ENCODE peak calls at places on chromosomes 2 and 18, in ten cellular contexts. I is mucosa of gallbladder; G is adrenal gland; M is occipital lobe; A is stimulated activated CD8-positive, alpha-beta memory T cell treated with anti-CD3 and anti-CD28 coated beads, Interleukin-7, amount 100 ng/mL, for 24 hours; R is heart left ventricle; C is ELR; D is substantia nigra; J is ACHN; F is activated naive CD4-positive, alpha-beta T cell. E is an unnamed sample.
A peak's percentile ranks its signal among the peaks of the same experiment; 100 is the strongest.

GRCh38 chr2:42903821-42904575 is 111.6 kb upstream of the HAAO start:
- DNase-seq in G (no peak), F (no peak), R (no peak), J (no peak), A (no peak), M (no peak), I (no peak), C (no peak), D (no peak), E (no peak)

GRCh38 chr2:217752714-217753459 is 249.9 kb downstream of the TNS1 start:
- DNase-seq in G (no peak), J (no peak), C (no peak), A (no peak), M (no peak), R (no peak), D (no peak), I (no peak), F (no peak), E (no peak)

GRCh38 chr2:43018179-43019024 is 208.0 kb downstream of the ZFP36L2 start:
- DNase-seq in I (peak; percentile 90), C (no peak), A (no peak), R (peak; percentile 88), D (no peak), M (no peak), G (peak; percentile 85), F (no peak), J (no peak), E (peak; percentile 69)

GRCh38 chr2:127256381-127256780 is 36.3 kb upstream of the CYP27C1 start:
- DNase-seq in C (no peak), M (no peak), I (no peak), F (no peak), A (no peak), G (no peak), R (no peak), J (no peak), D (no peak), E (no peak)

GRCh38 chr2:122531803-122532344 is 776.4 kb downstream of the TSN start:
- DNase-seq in C (peak; percentile 20), R (no peak), G (no peak), D (no peak), A (no peak), J (no peak), I (no peak), F (no peak), M (no peak), E (no peak)

GRCh38 chr18:39453882-39454281 is 1888.3 kb upstream of the CELF4 start:
- DNase-seq in C (peak; percentile 17), F (no peak), G (peak; percentile 21), M (no peak), J (peak; percentile 61), I (peak; percentile 29), R (no peak), A (no peak), D (no peak), E (no peak)

GRCh38 chr2:148554459-148555247 is 89.9 kb upstream of the EPC2 start:
- DNase-seq in F (no peak), J (no peak), R (no peak), M (no peak), D (no peak), A (no peak), G (no peak), C (peak; percentile 71), I (no peak), E (no peak)

GRCh38 chr2:177165731-177166711 is 46.6 kb upstream of the HNRNPA3 start:
- DNase-seq in M (no peak), R (no peak), A (no peak), C (peak; percentile 48), F (no peak), G (no peak), I (no peak), D (no peak), J (peak; percentile 80), E (no peak)

GRCh38 chr2:237540823-237541222 is 25.6 kb upstream of the PRLH start:
- DNase-seq in J (no peak), R (no peak), C (peak; percentile 63), A (no peak), F (no peak), I (peak; percentile 66), M (no peak), D (no peak), G (no peak), E (no peak)

GRCh38 chr18:48605408-48605845 is 66.6 kb downstream of the CTIF start:
- DNase-seq in F (no peak), J (peak; percentile 79), R (no peak), A (no peak), M (no peak), G (no peak), I (no peak), C (peak; percentile 68), D (no peak), E (peak; percentile 28)

GRCh38 chr2:95063401-95063958 is 38.0 kb downstream of the MAL start:
- DNase-seq in C (no peak), F (no peak), D (no peak), I (no peak), M (no peak), J (no peak), A (no peak), G (no peak), R (no peak), E (no peak)

GRCh38 chr18:31624892-31625640 is 33.4 kb downstream of the TTR start:
- DNase-seq in I (no peak), F (no peak), G (no peak), J (no peak), M (no peak), A (no peak), C (no peak), D (no peak), R (no peak), E (no peak)

GRCh38 chr2:235534608-235535422 is 41.0 kb downstream of the AGAP1 start:
- DNase-seq in G (no peak), J (no peak), C (no peak), I (no peak), R (peak; percentile 14), D (no peak), A (no peak), M (no peak), F (no peak), E (no peak)

GRCh38 chr2:209094221-209094620 is 329.6 kb upstream of the MAP2 start:
- DNase-seq in M (no peak), R (no peak), D (no peak), I (no peak), C (no peak), G (no peak), F (no peak), J (peak; percentile 28), A (no peak), E (no peak)

GRCh38 chr2:56376699-56377665 is 193.2 kb downstream of the CCDC85A start:
- DNase-seq in J (no peak), G (no peak), R (no peak), A (no peak), C (peak; percentile 40), D (no peak), M (no peak), F (no peak), I (no peak), E (no peak)

GRCh38 chr18:13581055-13581454 is 145.3 kb downstream of the FAM210A start:
- DNase-seq in F (no peak), I (no peak), C (no peak), R (no peak), A (no peak), J (no peak), D (no peak), M (no peak), G (no peak), E (no peak)

GRCh38 chr2:4053769-4054493 is 350.6 kb downstream of the DCDC2C start:
- DNase-seq in D (no peak), J (peak; percentile 4), F (no peak), R (no peak), M (no peak), C (no peak), A (no peak), I (no peak), G (no peak), E (no peak)